ENCODE peak calls at places on chromosomes 2 and 18, in ten cellular contexts. D is mesendoderm, V is neuronal stem cell, R is cardiac muscle cell, N is adrenal gland, G is psoas muscle, F is uterus, B is pancreas, A is keratinocyte, H is BJ. Z is an unnamed sample.

GRCh38 chr2:56030062-56030461 is 106.5 kb upstream of the EFEMP1 start:
- DNase-seq in F (no peak), A (no peak), R (no peak), D (no peak), V (no peak), G (no peak), N (no peak), H (no peak), B (no peak), Z (no peak)

GRCh38 chr2:133025004-133025403 is 355.0 kb upstream of the LYPD1 start:
- DNase-seq in V (no peak), H (no peak), B (no peak), R (no peak), A (no peak), G (no peak), D (no peak), N (no peak), F (no peak), Z (no peak)

GRCh38 chr18:78607221-78607620 is 372.4 kb upstream of the SALL3 start:
- DNase-seq in V (no peak), H (no peak), N (no peak), A (no peak), R (no peak), F (no peak), D (no peak), B (no peak), G (no peak), Z (peak; percentile 16)

GRCh38 chr2:102041351-102041750 is 49.6 kb downstream of the IL1R2 start:
- DNase-seq in G (no peak), A (no peak), B (no peak), N (peak; percentile 67), V (no peak), H (no peak), R (peak; percentile 71), F (no peak), D (no peak), Z (no peak)

GRCh38 chr2:105111365-105112150 is 73.7 kb downstream of the MRPS9 start:
- DNase-seq in H (no peak), N (no peak), V (no peak), D (no peak), R (no peak), G (no peak), A (no peak), F (no peak), B (no peak), Z (no peak)

GRCh38 chr2:9300214-9300613 is 93.6 kb downstream of the ASAP2 start:
- DNase-seq in A (no peak), N (no peak), V (no peak), G (no peak), F (no peak), D (no peak), R (no peak), H (no peak), B (no peak), Z (no peak)

GRCh38 chr18:78623142-78623541 is 356.5 kb upstream of the SALL3 start:
- DNase-seq in F (no peak), G (no peak), H (no peak), B (peak; percentile 25), D (no peak), R (no peak), N (no peak), A (no peak), V (no peak), Z (no peak)

GRCh38 chr2:207825033-207825957 is 55.6 kb upstream of the FZD5 start:
- DNase-seq in N (no peak), A (no peak), V (no peak), G (no peak), F (peak; percentile 23), B (no peak), R (no peak), H (no peak), D (no peak), Z (no peak)

GRCh38 chr2:74100254-74101216 is 47.2 kb downstream of the BOLA3 start:
- DNase-seq in N (no peak), D (no peak), B (no peak), A (no peak), V (no peak), H (no peak), R (no peak), G (no peak), F (no peak), Z (no peak)

GRCh38 chr18:48133675-48134251 is 203.3 kb upstream of the SMAD2 start:
- DNase-seq in N (peak; percentile 41), A (peak; percentile 17), B (no peak), D (no peak), G (no peak), V (no peak), F (no peak), R (peak; percentile 44), H (no peak), Z (no peak)

GRCh38 chr2:96841707-96842495 is 1.9 kb downstream of the ANKRD23 start:
- DNase-seq in F (no peak), H (no peak), G (no peak), N (no peak), D (no peak), V (no peak), B (no peak), R (no peak), A (no peak), Z (no peak)

GRCh38 chr2:238187618-238188548 is 15.6 kb downstream of the ILKAP start:
- DNase-seq in R (no peak), V (no peak), N (no peak), A (no peak), G (no peak), H (no peak), F (no peak), D (no peak), B (no peak), Z (no peak)

GRCh38 chr2:20221169-20221938 is 3.6 kb downstream of the SDC1 start:
- DNase-seq in G (no peak), F (no peak), R (peak; percentile 38), D (peak; percentile 67), N (no peak), A (no peak), V (no peak), H (peak; percentile 80), B (no peak), Z (peak; percentile 60)

GRCh38 chr2:103437161-103437560 is 675.3 kb downstream of the TMEM182 start:
- DNase-seq in G (no peak), N (no peak), V (no peak), H (no peak), D (no peak), B (no peak), R (no peak), F (no peak), A (no peak), Z (no peak)

GRCh38 chr2:18346364-18346763 is 214.1 kb downstream of the RDH14 start:
- DNase-seq in H (no peak), N (peak; percentile 15), D (no peak), B (no peak), V (no peak), R (peak; percentile 35), A (no peak), G (no peak), F (no peak), Z (no peak)

GRCh38 chr2:73986085-73986680 is 1.5 kb downstream of the TET3 start:
- DNase-seq in D (no peak), B (no peak), F (peak; percentile 20), G (no peak), R (no peak), N (no peak), A (no peak), V (no peak), H (no peak), Z (no peak)

GRCh38 chr18:12968115-12968514 is 20.3 kb downstream of the SEH1L start:
- DNase-seq in D (no peak), N (no peak), R (no peak), A (no peak), F (no peak), G (no peak), B (no peak), H (no peak), V (no peak), Z (no peak)
- H3K36me3 ChIP-seq in D (peaks cover 3% of the 10 kb centered on the region), N (no peaks in the 10 kb centered on the region), R (peaks cover 25% of the 10 kb centered on the region), A (peaks cover 11% of the 10 kb centered on the region), F (no peaks in the 10 kb centered on the region), G (peaks cover 12% of the 10 kb centered on the region), B (peaks cover 29% of the 10 kb centered on the region), H (peaks cover 8% of the 10 kb centered on the region), V (peaks cover 22% of the 10 kb centered on the region), Z (peaks cover 10% of the 10 kb centered on the region)

DNA sequence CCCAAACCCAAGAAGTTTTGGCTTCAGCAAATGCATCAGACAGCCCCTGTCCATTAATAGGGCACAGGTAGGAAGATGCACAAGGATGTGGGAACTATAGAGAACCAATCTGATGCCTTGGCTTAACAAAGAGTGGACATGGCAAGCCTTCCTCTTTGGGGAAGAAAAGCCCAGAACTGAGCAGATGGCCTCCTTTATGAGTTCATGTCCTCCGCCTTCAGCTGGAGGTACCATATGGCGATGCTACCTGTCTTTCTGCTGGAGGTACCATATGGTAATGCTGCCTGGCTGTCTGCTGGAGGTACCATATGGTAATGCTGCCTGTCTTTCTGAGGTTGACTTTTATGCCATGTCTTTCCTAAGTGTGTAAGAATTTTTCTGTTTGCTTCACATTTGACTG is 6.0 kb downstream of the RETREG2 start:
- DNase-seq in D (no peak), G (no peak), B (no peak), R (no peak), H (no peak), A (no peak), F (no peak), V (no peak), N (no peak), Z (no peak)
- H3K36me3 ChIP-seq in D (peaks cover 5% of the 10 kb centered on the region), G (peaks cover 6% of the 10 kb centered on the region), B (peaks cover 36% of the 10 kb centered on the region), R (peaks cover 36% of the 10 kb centered on the region), H (peaks cover 37% of the 10 kb centered on the region), A (peaks cover 29% of the 10 kb centered on the region), F (no peaks in the 10 kb centered on the region), V (peaks cover 33% of the 10 kb centered on the region), N (no peaks in the 10 kb centered on the region), Z (peaks cover 26% of the 10 kb centered on the region)

DNA sequence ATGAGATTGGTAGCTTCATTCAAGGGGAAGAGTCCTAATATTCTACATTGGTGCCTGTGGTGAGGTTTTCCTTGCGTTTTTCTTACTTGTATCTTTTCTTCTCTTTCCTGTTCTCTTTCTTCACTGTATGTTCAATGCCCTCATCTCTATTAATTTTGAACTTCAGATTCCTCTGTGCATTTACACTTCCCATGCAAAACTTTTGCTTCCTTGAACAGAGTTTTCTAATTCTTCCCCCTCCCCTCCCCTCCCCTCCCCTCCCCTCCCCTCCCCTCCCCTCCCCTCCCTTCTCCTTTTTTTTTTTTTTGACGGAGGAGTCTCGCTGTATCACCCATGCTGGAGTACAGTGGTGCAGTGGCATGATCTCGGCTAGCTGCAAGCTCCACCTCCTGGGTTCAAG is 388.3 kb downstream of the LRRTM1 start:
- DNase-seq in R (no peak), N (no peak), D (no peak), G (no peak), F (no peak), V (no peak), B (no peak), A (no peak), H (no peak), Z (no peak)
- H3K36me3 ChIP-seq in R (no peaks in the 10 kb centered on the region), N (no peaks in the 10 kb centered on the region), D (no peaks in the 10 kb centered on the region), G (no peaks in the 10 kb centered on the region), F (no peaks in the 10 kb centered on the region), V (no peaks in the 10 kb centered on the region), B (no peaks in the 10 kb centered on the region), A (no peaks in the 10 kb centered on the region), H (no peaks in the 10 kb centered on the region), Z (no peaks in the 10 kb centered on the region)

DNA sequence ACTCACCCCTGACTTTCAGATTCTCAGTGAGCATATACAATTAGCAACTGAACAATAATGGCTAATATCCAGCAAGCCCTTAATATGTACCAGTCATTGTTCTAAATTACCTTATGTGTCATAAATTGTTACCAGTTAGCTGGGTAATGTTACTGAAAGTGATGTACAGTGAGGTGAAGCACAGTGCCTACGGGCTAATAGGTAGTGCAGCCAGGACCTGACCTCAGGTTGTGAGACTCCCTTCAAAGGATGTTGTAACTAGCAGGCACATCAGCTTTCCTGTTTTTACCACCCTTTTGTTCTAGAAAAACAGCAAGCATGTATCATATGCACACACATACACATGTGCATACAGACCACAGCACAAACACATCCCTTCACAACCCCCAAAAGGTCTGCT is 258.3 kb downstream of the PHLPP1 start:
- DNase-seq in D (no peak), R (no peak), N (no peak), V (no peak), F (no peak), H (no peak), G (no peak), A (no peak), B (no peak), Z (no peak)
- H3K36me3 ChIP-seq in D (peaks cover 2% of the 10 kb centered on the region), R (peaks cover 10% of the 10 kb centered on the region), N (no peaks in the 10 kb centered on the region), V (peaks cover 23% of the 10 kb centered on the region), F (no peaks in the 10 kb centered on the region), H (peaks cover 1% of the 10 kb centered on the region), G (no peaks in the 10 kb centered on the region), A (peaks cover 13% of the 10 kb centered on the region), B (peaks cover 14% of the 10 kb centered on the region), Z (peaks cover 40% of the 10 kb centered on the region)

Z was measured in H7.